ENCODE peak calls at places on chromosomes 3 and 15, in eight cellular contexts. H is brain microvascular endothelial cell, C is left ventricle myocardium inferior, Z is thoracic aorta, E is mucosa of descending colon, J is HFF-Myc, N is AG09309, W is heart left ventricle. Y is an unnamed sample.

GRCh38 chr15:28873585-28874139 is 12.1 kb upstream of the APBA2 start:
- DNase-seq in H (no peak), C (no peak), Z (no peak), E (no peak), J (no peak), N (no peak), W (no peak), Y (no peak)

GRCh38 chr15:57334257-57334656 is 42.0 kb upstream of the CGNL1 start:
- DNase-seq in H (peak), C (no peak), Z (no peak), E (no peak), J (no peak), N (no peak), W (no peak), Y (peak)

GRCh38 chr3:135141092-135141491 is 346.0 kb downstream of the EPHB1 start:
- DNase-seq in H (no peak), C (no peak), Z (no peak), E (no peak), J (no peak), N (no peak), W (no peak), Y (no peak)

GRCh38 chr3:108603689-108604088 is 14.2 kb downstream of the DZIP3 start:
- DNase-seq in H (no peak), C (no peak), Z (no peak), E (no peak), J (no peak), N (no peak), W (no peak), Y (peak)

GRCh38 chr3:186109897-186110803 is 1.3 kb upstream of the ETV5 start:
- DNase-seq in H (peak), C (no peak), Z (no peak), E (peak), J (no peak), N (no peak), W (peak), Y (peak)

GRCh38 chr3:161913786-161914389 is 417.3 kb downstream of the OTOL1 start:
- DNase-seq in H (peak), C (no peak), Z (no peak), E (no peak), J (peak), N (no peak), W (no peak), Y (peak)

GRCh38 chr3:9402410-9403228 is 5.2 kb downstream of the SETD5 start:
- DNase-seq in H (peak), C (no peak), Z (no peak), E (peak), J (no peak), N (no peak), W (peak), Y (peak)

GRCh38 chr15:74352393-74352910 is 15.0 kb downstream of the CYP11A1 start:
- DNase-seq in H (no peak), C (no peak), Z (no peak), E (no peak), J (no peak), N (no peak), W (no peak), Y (no peak)

GRCh38 chr3:107676469-107677309 is 153.9 kb downstream of the BBX start:
- DNase-seq in H (no peak), C (no peak), Z (no peak), E (no peak), J (no peak), N (no peak), W (no peak), Y (peak)

GRCh38 chr3:48614044-48614443 is 4.6 kb upstream of the UQCRC1 start:
- DNase-seq in H (peak), C (no peak), Z (no peak), E (no peak), J (no peak), N (peak), W (no peak), Y (peak)

GRCh38 chr3:36244728-36245127 is 135.6 kb upstream of the STAC start:
- DNase-seq in H (peak), C (no peak), Z (no peak), E (no peak), J (peak), N (no peak), W (no peak), Y (no peak)

GRCh38 chr3:8937064-8938020 is 25.9 kb downstream of the RAD18 start:
- DNase-seq in H (peak), C (no peak), Z (no peak), E (no peak), J (peak), N (peak), W (no peak), Y (peak)

GRCh38 chr3:72047472-72047871 is 262.5 kb upstream of the PROK2 start:
- DNase-seq in H (no peak), C (no peak), Z (no peak), E (no peak), J (no peak), N (no peak), W (no peak), Y (no peak)

GRCh38 chr3:12875857-12876451 is 34.6 kb upstream of the RPL32 start:
- DNase-seq in H (peak), C (peak), Z (no peak), E (peak), J (no peak), N (no peak), W (peak), Y (no peak)

GRCh38 chr3:114320251-114320650 is 26.4 kb downstream of the TIGIT start:
- DNase-seq in H (no peak), C (no peak), Z (no peak), E (no peak), J (no peak), N (no peak), W (no peak), Y (peak)

GRCh38 chr15:63288778-63289378 is 11.5 kb downstream of the APH1B start:
- DNase-seq in H (no peak), C (no peak), Z (no peak), E (no peak), J (no peak), N (no peak), W (no peak), Y (peak)

GRCh38 chr3:52005571-52005986 is 9.9 kb upstream of the RPL29 start:
- DNase-seq in H (peak), C (no peak), Z (no peak), E (no peak), J (peak), N (no peak), W (peak), Y (peak)

GRCh38 chr15:60871731-60872130 is 357.4 kb downstream of the RORA start:
- DNase-seq in H (no peak), C (no peak), Z (no peak), E (no peak), J (no peak), N (peak), W (no peak), Y (no peak)

GRCh38 chr3:124492824-124493223 is 237.4 kb upstream of the UMPS start:
- DNase-seq in H (no peak), C (peak), Z (no peak), E (peak), J (no peak), N (no peak), W (peak), Y (peak)

GRCh38 chr3:164903820-164904451 is 174.4 kb downstream of the SI start:
- DNase-seq in H (no peak), C (no peak), Z (no peak), E (no peak), J (no peak), N (no peak), W (no peak), Y (no peak)

GRCh38 chr3:197024881-197025735 is 4.5 kb downstream of the MELTF start:
- DNase-seq in H (no peak), C (no peak), Z (no peak), E (no peak), J (no peak), N (no peak), W (no peak), Y (no peak)
- H3K4me3 ChIP-seq in H (no peak), C (no peak), Z (no peak), E (no peak), J (no peak), N (no peak), W (no peak), Y (no peak)

DNA sequence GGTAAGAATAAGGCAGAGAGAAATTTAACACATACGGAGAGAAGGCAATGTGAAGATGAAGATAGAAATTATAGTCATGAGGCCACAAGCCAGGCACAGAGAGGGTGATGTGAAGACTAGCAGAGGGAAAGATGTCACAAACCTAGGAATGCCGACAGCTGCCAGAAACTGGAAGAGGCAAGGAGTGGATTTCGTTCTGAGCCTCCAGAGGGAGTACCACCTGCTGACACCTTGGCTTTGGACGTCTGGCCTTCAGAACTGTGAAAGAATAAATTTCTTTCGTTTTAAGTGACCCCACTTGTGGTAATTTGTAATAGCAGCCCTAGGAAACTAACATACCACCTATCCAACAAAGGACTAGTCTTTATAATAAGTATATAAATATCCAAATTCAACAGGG is 5.0 kb upstream of the SGO1 start:
- DNase-seq in H (no peak), C (no peak), Z (no peak), E (no peak), J (no peak), N (no peak), W (no peak), Y (no peak)
- TF ChIP-seq CTCF in H (peak), C (no peak), Z (no peak), E (no peak), J (no peak), N (no peak), W (no peak), Y (no peak)

GRCh38 chr15:48537277-48538113 is 108.0 kb downstream of the FBN1 start:
- DNase-seq in H (no peak), C (no peak), Z (no peak), E (no peak), J (no peak), N (no peak), W (no peak), Y (peak)
- H3K4me3 ChIP-seq in H (no peak), C (no peak), Z (no peak), E (no peak), J (no peak), N (no peak), W (no peak), Y (no peak)

GRCh38 chr3:152978152-152978551 is 143.2 kb downstream of the P2RY1 start:
- DNase-seq in H (no peak), C (no peak), Z (no peak), E (no peak), J (no peak), N (no peak), W (no peak), Y (no peak)
- TF ChIP-seq CTCF in H (no peak), C (no peak), Z (no peak), E (no peak), J (no peak), N (no peak), W (no peak), Y (no peak)

GRCh38 chr15:75723171-75723846 is 10.7 kb upstream of the CSPG4 start:
- DNase-seq in H (no peak), C (no peak), Z (no peak), E (peak), J (no peak), N (no peak), W (no peak), Y (no peak)

GRCh38 chr15:75725719-75726607 is 13.3 kb upstream of the CSPG4 start:
- DNase-seq in H (no peak), C (no peak), Z (no peak), E (peak), J (no peak), N (no peak), W (no peak), Y (no peak)

GRCh38 chr15:75721923-75722870 is 9.5 kb upstream of the CSPG4 start:
- DNase-seq in H (no peak), C (peak), Z (no peak), E (peak), J (no peak), N (no peak), W (no peak), Y (no peak)

GRCh38 chr15:75725021-75725718 is 12.5 kb upstream of the CSPG4 start:
- DNase-seq in H (no peak), C (no peak), Z (no peak), E (peak), J (no peak), N (no peak), W (no peak), Y (no peak)

DNA sequence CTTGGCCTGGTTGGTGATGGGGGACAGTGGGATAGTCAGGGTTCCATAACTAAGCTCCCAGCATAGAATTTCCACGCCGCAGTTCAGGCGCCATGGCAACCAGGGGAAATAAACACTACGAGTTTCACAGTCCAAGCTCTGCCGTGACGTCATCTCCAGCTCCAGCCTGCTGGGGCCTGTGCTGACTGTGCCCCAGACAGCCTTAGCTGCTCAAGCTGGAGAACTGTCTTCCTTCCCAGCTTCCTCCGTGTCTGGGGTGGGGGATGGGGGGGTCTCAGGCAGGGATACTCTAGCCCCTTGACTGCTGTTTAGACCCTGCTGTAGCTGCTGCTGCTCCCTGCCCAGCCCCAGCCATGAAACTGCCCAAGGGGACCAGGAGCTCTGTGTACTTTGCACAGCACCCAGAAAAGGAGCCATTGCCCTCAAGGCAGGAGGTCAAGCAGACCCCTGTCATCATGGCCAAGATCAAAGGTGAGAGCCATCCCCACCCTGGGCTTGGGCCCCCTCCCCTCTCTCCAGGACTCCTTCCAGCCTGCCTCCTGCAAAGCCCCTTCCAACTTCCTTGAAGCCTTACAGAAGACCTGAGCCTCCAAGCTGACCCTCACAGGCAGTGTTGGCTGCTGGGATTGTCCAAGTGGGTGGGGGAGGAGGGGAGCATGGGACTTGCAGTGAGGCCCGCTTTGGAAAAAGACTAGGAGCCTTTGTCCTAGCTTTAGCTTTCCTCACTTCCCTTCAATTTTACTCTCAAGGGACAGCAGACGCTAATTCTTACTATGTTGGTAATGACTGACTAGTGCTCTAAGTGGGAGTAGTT is 11.4 kb upstream of the CSPG4 start:
- DNase-seq in H (peak), C (peak), Z (peak), E (peak), J (peak), N (peak), W (peak), Y (peak)
- H3K4me3 ChIP-seq in H (no peak), C (no peak), Z (no peak), E (no peak), J (no peak), N (no peak), W (no peak), Y (no peak)

GRCh38 chr3:57826286-57826951 is 70.3 kb downstream of the SLMAP start:
- DNase-seq in H (no peak), C (no peak), Z (no peak), E (no peak), J (no peak), N (no peak), W (no peak), Y (peak)
- TF ChIP-seq CTCF in H (no peak), C (peak), Z (no peak), E (no peak), J (no peak), N (peak), W (peak), Y (peak)

GRCh38 chr15:36707884-36708430 is 128.5 kb downstream of the CDIN1 start:
- DNase-seq in H (no peak), C (no peak), Z (no peak), E (no peak), J (no peak), N (no peak), W (no peak), Y (no peak)
- H3K4me3 ChIP-seq in H (no peak), C (no peak), Z (no peak), E (no peak), J (no peak), N (no peak), W (no peak), Y (no peak)

DNA sequence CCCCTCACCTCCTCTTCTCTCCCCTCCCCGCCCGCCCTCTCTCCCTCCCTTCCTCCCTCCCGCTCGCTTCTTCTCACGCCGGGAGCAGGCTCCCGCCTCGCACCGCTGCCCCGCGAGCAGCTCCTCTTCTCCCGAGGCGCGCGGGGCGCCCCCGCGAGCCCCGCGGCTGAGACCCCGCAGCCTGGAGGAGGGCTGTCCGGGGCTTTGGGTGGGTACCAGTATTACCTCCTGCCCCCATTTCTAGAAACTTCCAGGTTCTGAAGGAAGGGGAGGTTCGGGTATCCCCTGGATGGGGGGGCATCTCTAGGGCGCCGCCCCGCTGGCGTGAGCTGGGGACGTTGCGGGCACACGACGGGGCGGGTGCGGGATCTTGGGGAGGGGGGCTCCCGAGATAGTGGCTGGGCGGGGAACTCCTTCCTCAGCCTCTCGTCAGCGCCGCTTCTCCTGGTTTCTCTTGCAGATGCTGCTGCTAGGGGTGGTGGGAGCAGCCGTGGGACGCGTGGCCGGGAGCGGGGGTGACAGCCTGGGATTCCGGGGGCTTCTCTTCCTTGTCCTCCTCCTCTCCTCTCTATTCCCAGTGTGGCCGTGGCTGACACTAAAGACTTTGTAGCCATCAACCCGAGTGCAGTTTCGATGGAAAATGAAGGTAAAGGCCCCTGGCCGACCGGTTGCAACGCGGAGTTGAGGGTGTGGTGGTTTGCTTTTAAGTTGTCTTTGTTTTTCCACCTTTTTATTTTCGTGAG is 417 bp downstream of the ATP2C1 start:
- DNase-seq in H (peak), C (peak), Z (no peak), E (peak), J (no peak), N (no peak), W (peak), Y (peak)
- TF ChIP-seq CTCF in H (peak), C (no peak), Z (no peak), E (no peak), J (no peak), N (no peak), W (no peak), Y (no peak)

GRCh38 chr15:70088887-70089691 is 8.6 kb downstream of the TLE3 start:
- DNase-seq in H (no peak), C (peak), Z (no peak), E (peak), J (no peak), N (no peak), W (no peak), Y (peak)
- H3K4me3 ChIP-seq in H (no peak), C (peak), Z (no peak), E (no peak), J (no peak), N (no peak), W (peak), Y (no peak)

GRCh38 chr3:129162729-129163579 is 2.1 kb upstream of the ISY1 start:
- DNase-seq in H (no peak), C (no peak), Z (no peak), E (no peak), J (no peak), N (no peak), W (no peak), Y (no peak)
- TF ChIP-seq CTCF in H (peak), C (no peak), Z (no peak), E (no peak), J (peak), N (peak), W (no peak), Y (peak)